ENCODE peak calls at places on chromosomes 6 and 20, in six cellular contexts. One of them, this sample, is unnamed.

GRCh38 chr6:10613693-10614092 is 80.7 kb downstream of the C6orf52 start:
- DNase-seq in AG08396: no peak
- DNase-seq in NCI-H2171 treated with DMSO at 0.1 percent for 48 hours: no peak
- DNase-seq in pancreas: no peak
- DNase-seq in cardiac fibroblast: no peak
- DNase-seq in stimulated activated CD8-positive, alpha-beta memory T cell treated with anti-CD3 and anti-CD28 coated beads, Interleukin-7, amount 100 ng/mL, for 1 hour: no peak
- DNase-seq in this sample: no peak

GRCh38 chr20:50308513-50309279 is 118.1 kb downstream of the CEBPB start:
- DNase-seq in AG08396: peak; percentile 90
- DNase-seq in pancreas: peak; percentile 82
- DNase-seq in stimulated activated CD8-positive, alpha-beta memory T cell treated with anti-CD3 and anti-CD28 coated beads, Interleukin-7, amount 100 ng/mL, for 1 hour: no peak
- DNase-seq in NCI-H2171 treated with DMSO at 0.1 percent for 48 hours: no peak
- DNase-seq in cardiac fibroblast: peak; percentile 99
- DNase-seq in this sample: peak; percentile 97

GRCh38 chr6:99613398-99613704 is 6.7 kb downstream of the PRDM13 start:
- DNase-seq in AG08396: peak; percentile 63
- DNase-seq in pancreas: peak; percentile 74
- DNase-seq in cardiac fibroblast: peak; percentile 38
- DNase-seq in stimulated activated CD8-positive, alpha-beta memory T cell treated with anti-CD3 and anti-CD28 coated beads, Interleukin-7, amount 100 ng/mL, for 1 hour: no peak
- DNase-seq in NCI-H2171 treated with DMSO at 0.1 percent for 48 hours: no peak
- DNase-seq in this sample: no peak

GRCh38 chr6:15426926-15427325 is 181.1 kb downstream of the JARID2 start:
- DNase-seq in stimulated activated CD8-positive, alpha-beta memory T cell treated with anti-CD3 and anti-CD28 coated beads, Interleukin-7, amount 100 ng/mL, for 1 hour: no peak
- DNase-seq in NCI-H2171 treated with DMSO at 0.1 percent for 48 hours: no peak
- DNase-seq in AG08396: no peak
- DNase-seq in pancreas: no peak
- DNase-seq in cardiac fibroblast: no peak
- DNase-seq in this sample: no peak

GRCh38 chr20:46230811-46231282 is 77.5 kb downstream of the CDH22 start:
- DNase-seq in cardiac fibroblast: peak; percentile 50
- DNase-seq in NCI-H2171 treated with DMSO at 0.1 percent for 48 hours: no peak
- DNase-seq in stimulated activated CD8-positive, alpha-beta memory T cell treated with anti-CD3 and anti-CD28 coated beads, Interleukin-7, amount 100 ng/mL, for 1 hour: no peak
- DNase-seq in pancreas: no peak
- DNase-seq in AG08396: peak; percentile 61
- DNase-seq in this sample: no peak

GRCh38 chr6:155883741-155884140 is 428.1 kb upstream of the NOX3 start:
- DNase-seq in stimulated activated CD8-positive, alpha-beta memory T cell treated with anti-CD3 and anti-CD28 coated beads, Interleukin-7, amount 100 ng/mL, for 1 hour: no peak
- DNase-seq in pancreas: no peak
- DNase-seq in NCI-H2171 treated with DMSO at 0.1 percent for 48 hours: no peak
- DNase-seq in AG08396: no peak
- DNase-seq in cardiac fibroblast: peak; percentile 18
- DNase-seq in this sample: no peak

GRCh38 chr6:15504581-15505350 is 158.1 kb downstream of the DTNBP1 start:
- DNase-seq in NCI-H2171 treated with DMSO at 0.1 percent for 48 hours: peak; percentile 68
- DNase-seq in stimulated activated CD8-positive, alpha-beta memory T cell treated with anti-CD3 and anti-CD28 coated beads, Interleukin-7, amount 100 ng/mL, for 1 hour: no peak
- DNase-seq in cardiac fibroblast: peak; percentile 98
- DNase-seq in pancreas: peak; percentile 58
- DNase-seq in AG08396: peak; percentile 87
- DNase-seq in this sample: peak; percentile 73

GRCh38 chr20:58634818-58635665 is 16.0 kb upstream of the STX16 start:
- DNase-seq in pancreas: peak; percentile 51
- DNase-seq in stimulated activated CD8-positive, alpha-beta memory T cell treated with anti-CD3 and anti-CD28 coated beads, Interleukin-7, amount 100 ng/mL, for 1 hour: no peak
- DNase-seq in NCI-H2171 treated with DMSO at 0.1 percent for 48 hours: no peak
- DNase-seq in cardiac fibroblast: no peak
- DNase-seq in AG08396: no peak
- DNase-seq in this sample: no peak

GRCh38 chr6:150273457-150274309 is 95.1 kb upstream of the IYD start:
- DNase-seq in AG08396: no peak
- DNase-seq in NCI-H2171 treated with DMSO at 0.1 percent for 48 hours: no peak
- DNase-seq in stimulated activated CD8-positive, alpha-beta memory T cell treated with anti-CD3 and anti-CD28 coated beads, Interleukin-7, amount 100 ng/mL, for 1 hour: no peak
- DNase-seq in cardiac fibroblast: no peak
- DNase-seq in pancreas: no peak
- DNase-seq in this sample: no peak

GRCh38 chr6:166441641-166442078 is 58.9 kb upstream of the MPC1 start:
- DNase-seq in pancreas: no peak
- DNase-seq in AG08396: no peak
- DNase-seq in NCI-H2171 treated with DMSO at 0.1 percent for 48 hours: no peak
- DNase-seq in cardiac fibroblast: no peak
- DNase-seq in stimulated activated CD8-positive, alpha-beta memory T cell treated with anti-CD3 and anti-CD28 coated beads, Interleukin-7, amount 100 ng/mL, for 1 hour: no peak
- DNase-seq in this sample: no peak

GRCh38 chr20:3470208-3470626 is 601 bp upstream of the ATRN start:
- DNase-seq in cardiac fibroblast: no peak
- DNase-seq in NCI-H2171 treated with DMSO at 0.1 percent for 48 hours: no peak
- DNase-seq in stimulated activated CD8-positive, alpha-beta memory T cell treated with anti-CD3 and anti-CD28 coated beads, Interleukin-7, amount 100 ng/mL, for 1 hour: no peak
- DNase-seq in pancreas: peak; percentile 39
- DNase-seq in AG08396: no peak
- DNase-seq in this sample: no peak

GRCh38 chr20:6525447-6526303 is 241.8 kb upstream of the BMP2 start:
- DNase-seq in AG08396: no peak
- DNase-seq in NCI-H2171 treated with DMSO at 0.1 percent for 48 hours: no peak
- DNase-seq in cardiac fibroblast: peak; percentile 19
- DNase-seq in stimulated activated CD8-positive, alpha-beta memory T cell treated with anti-CD3 and anti-CD28 coated beads, Interleukin-7, amount 100 ng/mL, for 1 hour: no peak
- DNase-seq in pancreas: no peak
- DNase-seq in this sample: no peak

GRCh38 chr6:56541736-56542366 is 100.8 kb downstream of the DST start:
- DNase-seq in cardiac fibroblast: no peak
- DNase-seq in AG08396: no peak
- DNase-seq in pancreas: no peak
- DNase-seq in NCI-H2171 treated with DMSO at 0.1 percent for 48 hours: no peak
- DNase-seq in stimulated activated CD8-positive, alpha-beta memory T cell treated with anti-CD3 and anti-CD28 coated beads, Interleukin-7, amount 100 ng/mL, for 1 hour: no peak
- DNase-seq in this sample: no peak

GRCh38 chr6:4957521-4958231 is 46.2 kb downstream of the RPP40 start:
- DNase-seq in cardiac fibroblast: no peak
- DNase-seq in NCI-H2171 treated with DMSO at 0.1 percent for 48 hours: no peak
- DNase-seq in stimulated activated CD8-positive, alpha-beta memory T cell treated with anti-CD3 and anti-CD28 coated beads, Interleukin-7, amount 100 ng/mL, for 1 hour: no peak
- DNase-seq in AG08396: no peak
- DNase-seq in pancreas: no peak
- DNase-seq in this sample: no peak

GRCh38 chr6:90103056-90103793 is 193.4 kb downstream of the BACH2 start:
- DNase-seq in cardiac fibroblast: no peak
- DNase-seq in AG08396: no peak
- DNase-seq in pancreas: no peak
- DNase-seq in NCI-H2171 treated with DMSO at 0.1 percent for 48 hours: no peak
- DNase-seq in stimulated activated CD8-positive, alpha-beta memory T cell treated with anti-CD3 and anti-CD28 coated beads, Interleukin-7, amount 100 ng/mL, for 1 hour: no peak
- DNase-seq in this sample: no peak